ENCODE peak calls at places on chromosomes 13 and 19, in five cellular contexts. One of them, this sample, is unnamed.

GRCh38 chr19:55525289-55526101 is 11.4 kb downstream of the SBK2 start:
- DNase-seq in heart right ventricle: no peak
- DNase-seq in HCT116: no peak
- DNase-seq in A549: no peak
- DNase-seq in gastrocnemius medialis: no peak
- DNase-seq in this sample: no peak

GRCh38 chr13:45875951-45876350 is 24.4 kb upstream of the SIAH3 start:
- DNase-seq in heart right ventricle: no peak
- DNase-seq in HCT116: peak; percentile 74
- DNase-seq in A549: no peak
- DNase-seq in gastrocnemius medialis: no peak
- DNase-seq in this sample: no peak

GRCh38 chr19:45405435-45406164 is 731 bp upstream of the PPP1R13L start:
- DNase-seq in heart right ventricle: peak; percentile 94
- DNase-seq in HCT116: peak; percentile 92
- DNase-seq in A549: peak; percentile 94
- DNase-seq in gastrocnemius medialis: peak; percentile 82
- DNase-seq in this sample: no peak

GRCh38 chr19:52991484-52991883 is 22.2 kb upstream of the ERVV-1 start:
- DNase-seq in heart right ventricle: no peak
- DNase-seq in HCT116: no peak
- DNase-seq in A549: no peak
- DNase-seq in gastrocnemius medialis: no peak
- DNase-seq in this sample: no peak

GRCh38 chr13:72530471-72530870 is 197.0 kb downstream of the MZT1 start:
- DNase-seq in heart right ventricle: no peak
- DNase-seq in HCT116: no peak
- DNase-seq in A549: no peak
- DNase-seq in gastrocnemius medialis: no peak
- DNase-seq in this sample: no peak

GRCh38 chr19:52369463-52370340 is at the start of gene ZNF880:
- DNase-seq in heart right ventricle: peak; percentile 95
- DNase-seq in HCT116: no peak
- DNase-seq in A549: peak; percentile 66
- DNase-seq in gastrocnemius medialis: peak; percentile 73
- DNase-seq in this sample: peak; percentile 80

GRCh38 chr13:67048084-67048792 is 181.9 kb downstream of the PCDH9 start:
- DNase-seq in heart right ventricle: no peak
- DNase-seq in HCT116: no peak
- DNase-seq in A549: no peak
- DNase-seq in gastrocnemius medialis: no peak
- DNase-seq in this sample: peak; percentile 65

GRCh38 chr19:58582985-58583384 is 9.8 kb upstream of the MZF1 start:
- DNase-seq in heart right ventricle: no peak
- DNase-seq in HCT116: no peak
- DNase-seq in A549: no peak
- DNase-seq in gastrocnemius medialis: no peak
- DNase-seq in this sample: no peak

GRCh38 chr13:36819811-36820140 is 754 bp downstream of the RFXAP start:
- DNase-seq in heart right ventricle: peak; percentile 10
- DNase-seq in HCT116: no peak
- DNase-seq in A549: peak; percentile 9
- DNase-seq in gastrocnemius medialis: no peak
- DNase-seq in this sample: no peak

GRCh38 chr13:111177081-111177711 is 62.1 kb downstream of the ARHGEF7 start:
- DNase-seq in heart right ventricle: peak; percentile 77
- DNase-seq in HCT116: no peak
- DNase-seq in A549: no peak
- DNase-seq in gastrocnemius medialis: peak; percentile 19
- DNase-seq in this sample: no peak

GRCh38 chr19:543912-544608 is at the start of gene GZMM:
- DNase-seq in heart right ventricle: no peak
- DNase-seq in HCT116: no peak
- DNase-seq in A549: no peak
- DNase-seq in gastrocnemius medialis: no peak
- DNase-seq in this sample: no peak

GRCh38 chr19:8145969-8146368 is 3.4 kb downstream of the FBN3 start:
- DNase-seq in heart right ventricle: no peak
- DNase-seq in HCT116: no peak
- DNase-seq in A549: peak; percentile 37
- DNase-seq in gastrocnemius medialis: no peak
- DNase-seq in this sample: no peak

GRCh38 chr13:38535271-38535670 is 151.6 kb upstream of the FREM2 start:
- DNase-seq in heart right ventricle: no peak
- DNase-seq in HCT116: no peak
- DNase-seq in A549: no peak
- DNase-seq in gastrocnemius medialis: no peak
- DNase-seq in this sample: no peak

GRCh38 chr19:50162988-50163387 is at the start of gene IZUMO2:
- DNase-seq in heart right ventricle: no peak
- DNase-seq in HCT116: no peak
- DNase-seq in A549: no peak
- DNase-seq in gastrocnemius medialis: no peak
- DNase-seq in this sample: no peak

DNA sequence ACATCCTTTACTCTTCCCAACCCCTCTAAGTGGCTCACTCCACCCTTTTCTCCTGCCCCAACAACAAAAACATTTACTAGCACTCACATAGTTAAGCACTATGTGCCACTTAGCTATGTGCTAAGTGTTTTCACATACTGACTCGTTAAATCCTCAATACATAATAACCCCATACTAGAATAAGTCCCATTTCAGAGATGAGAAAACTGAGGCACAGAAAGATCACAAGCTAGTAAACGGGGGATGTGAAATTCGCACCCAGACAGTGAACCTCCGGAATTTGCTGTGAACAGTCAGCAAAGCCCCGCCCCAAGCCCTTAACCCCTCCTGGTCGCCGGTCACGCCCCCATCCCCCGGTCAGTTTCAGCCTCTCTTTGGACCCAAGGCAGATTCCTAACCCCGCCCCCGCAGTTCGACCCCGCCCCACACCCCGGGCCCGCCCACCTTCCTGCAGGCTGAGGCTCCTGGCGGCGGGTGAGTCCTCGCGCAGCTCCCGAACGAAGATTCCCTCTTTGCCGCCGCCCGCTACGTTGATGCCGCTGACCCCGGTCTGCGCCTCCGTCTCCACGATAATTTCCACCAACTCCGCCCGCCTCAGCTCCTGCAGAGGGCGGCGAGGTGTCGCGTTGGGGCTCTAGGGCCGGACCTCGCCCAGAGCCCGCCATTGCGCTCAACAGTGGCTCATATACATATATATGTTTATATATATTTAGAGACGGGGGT is 9.8 kb downstream of the PRX start:
- DNase-seq in heart right ventricle: peak; percentile 93
- DNase-seq in HCT116: peak; percentile 86
- DNase-seq in A549: peak; percentile 98
- DNase-seq in gastrocnemius medialis: peak; percentile 70
- DNase-seq in this sample: peak; percentile 82
- TF ChIP-seq CTCF in heart right ventricle: no peak
- TF ChIP-seq CTCF in HCT116: no peak
- TF ChIP-seq CTCF in A549: no peak
- TF ChIP-seq CTCF in gastrocnemius medialis: no peak
- TF ChIP-seq CTCF in this sample: no peak

DNA sequence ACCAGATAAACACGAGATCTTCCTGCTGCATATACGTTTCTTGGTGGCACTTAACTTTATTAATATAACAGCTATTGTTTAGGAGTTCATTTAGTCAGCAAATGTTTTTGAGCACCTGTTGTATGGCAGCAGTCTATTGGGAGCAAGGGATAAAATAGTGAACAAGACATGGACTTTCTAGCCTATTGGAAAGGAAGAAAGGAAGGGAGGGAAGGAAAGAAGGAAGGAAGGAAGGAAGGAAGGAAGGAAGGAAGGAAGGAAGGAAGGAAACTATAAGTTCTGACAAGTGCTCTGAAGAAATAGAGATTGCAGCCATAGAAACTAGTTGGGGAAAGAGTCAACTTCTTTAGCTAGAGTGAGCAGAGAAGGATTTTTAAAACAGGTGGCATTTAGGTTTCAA is 149.1 kb upstream of the STARD13 start:
- DNase-seq in heart right ventricle: no peak
- DNase-seq in HCT116: no peak
- DNase-seq in A549: no peak
- DNase-seq in gastrocnemius medialis: no peak
- DNase-seq in this sample: no peak
- H3K27ac ChIP-seq in heart right ventricle: no peak overlapping the region
- H3K27ac ChIP-seq in HCT116: no peak overlapping the region
- H3K27ac ChIP-seq in A549: no peak overlapping the region
- H3K27ac ChIP-seq in gastrocnemius medialis: no peak overlapping the region
- H3K27ac ChIP-seq in this sample: no peak overlapping the region

GRCh38 chr19:44367024-44367423 is 10.5 kb upstream of the ZNF112 start:
- DNase-seq in heart right ventricle: peak; percentile 6
- DNase-seq in HCT116: no peak
- DNase-seq in A549: peak; percentile 12
- DNase-seq in gastrocnemius medialis: no peak
- DNase-seq in this sample: no peak
- TF ChIP-seq CTCF in heart right ventricle: no peak
- TF ChIP-seq CTCF in HCT116: no peak
- TF ChIP-seq CTCF in A549: no peak
- TF ChIP-seq CTCF in gastrocnemius medialis: no peak
- TF ChIP-seq CTCF in this sample: no peak

GRCh38 chr13:112992931-112993700 is 24.1 kb downstream of the MCF2L start:
- DNase-seq in heart right ventricle: no peak
- DNase-seq in HCT116: no peak
- DNase-seq in A549: no peak
- DNase-seq in gastrocnemius medialis: no peak
- DNase-seq in this sample: no peak

GRCh38 chr13:112994084-112994780 is 25.2 kb downstream of the MCF2L start:
- DNase-seq in heart right ventricle: no peak
- DNase-seq in HCT116: no peak
- DNase-seq in A549: peak; percentile 21
- DNase-seq in gastrocnemius medialis: no peak
- DNase-seq in this sample: no peak

GRCh38 chr13:112996671-112997091 is 27.7 kb downstream of the MCF2L start:
- DNase-seq in heart right ventricle: no peak
- DNase-seq in HCT116: no peak
- DNase-seq in A549: no peak
- DNase-seq in gastrocnemius medialis: no peak
- DNase-seq in this sample: no peak

GRCh38 chr13:112995395-112996091 is 26.5 kb downstream of the MCF2L start:
- DNase-seq in heart right ventricle: no peak
- DNase-seq in HCT116: no peak
- DNase-seq in A549: no peak
- DNase-seq in gastrocnemius medialis: no peak
- DNase-seq in this sample: no peak

GRCh38 chr13:112994781-112995355 is 25.9 kb downstream of the MCF2L start:
- DNase-seq in heart right ventricle: no peak
- DNase-seq in HCT116: no peak
- DNase-seq in A549: no peak
- DNase-seq in gastrocnemius medialis: no peak
- DNase-seq in this sample: no peak
- H3K27ac ChIP-seq in heart right ventricle: no peak overlapping the region
- H3K27ac ChIP-seq in HCT116: no peak overlapping the region
- H3K27ac ChIP-seq in A549: no peak overlapping the region
- H3K27ac ChIP-seq in gastrocnemius medialis: no peak overlapping the region
- H3K27ac ChIP-seq in this sample: no peak overlapping the region

GRCh38 chr13:85266331-85266730 is 532.9 kb downstream of the SLITRK6 start:
- DNase-seq in heart right ventricle: no peak
- DNase-seq in HCT116: no peak
- DNase-seq in A549: no peak
- DNase-seq in gastrocnemius medialis: no peak
- DNase-seq in this sample: no peak

GRCh38 chr13:85266771-85267170 is 532.4 kb downstream of the SLITRK6 start:
- DNase-seq in heart right ventricle: no peak
- DNase-seq in HCT116: no peak
- DNase-seq in A549: no peak
- DNase-seq in gastrocnemius medialis: no peak
- DNase-seq in this sample: no peak

GRCh38 chr13:85265296-85265695 is 533.9 kb downstream of the SLITRK6 start:
- DNase-seq in heart right ventricle: no peak
- DNase-seq in HCT116: no peak
- DNase-seq in A549: no peak
- DNase-seq in gastrocnemius medialis: no peak
- DNase-seq in this sample: no peak

GRCh38 chr13:85260896-85261295 is 538.3 kb downstream of the SLITRK6 start:
- DNase-seq in heart right ventricle: no peak
- DNase-seq in HCT116: no peak
- DNase-seq in A549: no peak
- DNase-seq in gastrocnemius medialis: no peak
- DNase-seq in this sample: no peak

GRCh38 chr13:85261757-85262346 is 537.4 kb downstream of the SLITRK6 start:
- DNase-seq in heart right ventricle: no peak
- DNase-seq in HCT116: no peak
- DNase-seq in A549: no peak
- DNase-seq in gastrocnemius medialis: no peak
- DNase-seq in this sample: no peak
- TF ChIP-seq CTCF in heart right ventricle: no peak
- TF ChIP-seq CTCF in HCT116: peak; percentile 48
- TF ChIP-seq CTCF in A549: peak; percentile 29
- TF ChIP-seq CTCF in gastrocnemius medialis: no peak
- TF ChIP-seq CTCF in this sample: peak; percentile 65

GRCh38 chr19:41813911-41814310 is 17.5 kb downstream of the CEACAM3 start:
- DNase-seq in heart right ventricle: no peak
- DNase-seq in HCT116: no peak
- DNase-seq in A549: no peak
- DNase-seq in gastrocnemius medialis: no peak
- DNase-seq in this sample: no peak

GRCh38 chr19:41811981-41812380 is 15.6 kb downstream of the CEACAM3 start:
- DNase-seq in heart right ventricle: no peak
- DNase-seq in HCT116: no peak
- DNase-seq in A549: no peak
- DNase-seq in gastrocnemius medialis: no peak
- DNase-seq in this sample: no peak

GRCh38 chr19:41811036-41811435 is 14.6 kb downstream of the CEACAM3 start:
- DNase-seq in heart right ventricle: peak; percentile 46
- DNase-seq in HCT116: no peak
- DNase-seq in A549: no peak
- DNase-seq in gastrocnemius medialis: no peak
- DNase-seq in this sample: no peak

GRCh38 chr19:41816761-41817160 is 20.4 kb downstream of the CEACAM3 start:
- DNase-seq in heart right ventricle: no peak
- DNase-seq in HCT116: no peak
- DNase-seq in A549: no peak
- DNase-seq in gastrocnemius medialis: no peak
- DNase-seq in this sample: no peak

GRCh38 chr19:41815301-41815700 is 18.9 kb downstream of the CEACAM3 start:
- DNase-seq in heart right ventricle: no peak
- DNase-seq in HCT116: no peak
- DNase-seq in A549: no peak
- DNase-seq in gastrocnemius medialis: no peak
- DNase-seq in this sample: no peak
- H3K27ac ChIP-seq in heart right ventricle: no peak overlapping the region
- H3K27ac ChIP-seq in HCT116: no peak overlapping the region
- H3K27ac ChIP-seq in A549: no peak overlapping the region
- H3K27ac ChIP-seq in gastrocnemius medialis: no peak overlapping the region
- H3K27ac ChIP-seq in this sample: no peak overlapping the region

GRCh38 chr19:40858109-40858508 is 7.9 kb upstream of the CYP2A6 start:
- DNase-seq in heart right ventricle: no peak
- DNase-seq in HCT116: no peak
- DNase-seq in A549: no peak
- DNase-seq in gastrocnemius medialis: no peak
- DNase-seq in this sample: no peak

GRCh38 chr19:40867701-40868100 is 14.3 kb downstream of the CYP2A7 start:
- DNase-seq in heart right ventricle: no peak
- DNase-seq in HCT116: no peak
- DNase-seq in A549: no peak
- DNase-seq in gastrocnemius medialis: no peak
- DNase-seq in this sample: no peak

GRCh38 chr19:40862785-40863184 is 12.5 kb upstream of the CYP2A6 start:
- DNase-seq in heart right ventricle: no peak
- DNase-seq in HCT116: no peak
- DNase-seq in A549: peak; percentile 56
- DNase-seq in gastrocnemius medialis: no peak
- DNase-seq in this sample: no peak

GRCh38 chr19:40862333-40862732 is 12.1 kb upstream of the CYP2A6 start:
- DNase-seq in heart right ventricle: no peak
- DNase-seq in HCT116: no peak
- DNase-seq in A549: peak; percentile 32
- DNase-seq in gastrocnemius medialis: no peak
- DNase-seq in this sample: no peak
- TF ChIP-seq CTCF in heart right ventricle: peak; percentile 6
- TF ChIP-seq CTCF in HCT116: peak; percentile 7
- TF ChIP-seq CTCF in A549: no peak
- TF ChIP-seq CTCF in gastrocnemius medialis: no peak
- TF ChIP-seq CTCF in this sample: no peak

This sample was measured in AG04450.